ENCODE peak calls at places on chromosomes 4 and X, in five cellular contexts. One of them, this sample, is unnamed.

GRCh38 chrX:51336584-51336983 is 4.0 kb downstream of the NUDT10 start:
- DNase-seq in GM12878: no peak
- DNase-seq in HepG2: peak
- DNase-seq in K562: peak
- DNase-seq in WTC11: peak
- DNase-seq in this sample: peak

GRCh38 chr4:85491527-85491926 is 16.6 kb downstream of the ARHGAP24 start:
- DNase-seq in GM12878: no peak
- DNase-seq in HepG2: no peak
- DNase-seq in WTC11: no peak
- DNase-seq in K562: no peak
- DNase-seq in this sample: no peak

GRCh38 chr4:112557676-112558411 is 41.9 kb upstream of the NEUROG2 start:
- DNase-seq in HepG2: no peak
- DNase-seq in GM12878: no peak
- DNase-seq in WTC11: no peak
- DNase-seq in K562: no peak
- DNase-seq in this sample: no peak

GRCh38 chr4:105751718-105752299 is 43.2 kb downstream of the GSTCD start:
- DNase-seq in GM12878: no peak
- DNase-seq in HepG2: no peak
- DNase-seq in WTC11: no peak
- DNase-seq in K562: no peak
- DNase-seq in this sample: no peak

GRCh38 chr4:13866881-13867280 is 239.4 kb upstream of the BOD1L1 start:
- DNase-seq in K562: no peak
- DNase-seq in HepG2: no peak
- DNase-seq in WTC11: no peak
- DNase-seq in GM12878: no peak
- DNase-seq in this sample: no peak

GRCh38 chr4:155789391-155789790 is 30.6 kb downstream of the GUCY1B1 start:
- DNase-seq in WTC11: no peak
- DNase-seq in GM12878: no peak
- DNase-seq in HepG2: no peak
- DNase-seq in K562: no peak
- DNase-seq in this sample: no peak

GRCh38 chrX:9189286-9189685 is 155.4 kb upstream of the FAM9B start:
- DNase-seq in HepG2: no peak
- DNase-seq in K562: no peak
- DNase-seq in WTC11: no peak
- DNase-seq in GM12878: no peak
- DNase-seq in this sample: no peak

GRCh38 chrX:21319323-21319722 is 54.9 kb upstream of the CNKSR2 start:
- DNase-seq in HepG2: no peak
- DNase-seq in K562: no peak
- DNase-seq in GM12878: no peak
- DNase-seq in WTC11: no peak
- DNase-seq in this sample: no peak

GRCh38 chr4:138816883-138817282 is 198.7 kb upstream of the NOCT start:
- DNase-seq in K562: peak
- DNase-seq in GM12878: no peak
- DNase-seq in HepG2: no peak
- DNase-seq in WTC11: no peak
- DNase-seq in this sample: no peak

GRCh38 chrX:17590892-17591740 is 146.2 kb upstream of the SCML1 start:
- DNase-seq in HepG2: peak
- DNase-seq in GM12878: no peak
- DNase-seq in WTC11: peak
- DNase-seq in K562: peak
- DNase-seq in this sample: peak
- TF ChIP-seq ESRRA in HepG2: no peak
- TF ChIP-seq ESRRA in GM12878: no peak
- TF ChIP-seq ESRRA in WTC11: no peak
- TF ChIP-seq ESRRA in K562: no peak
- TF ChIP-seq ESRRA in this sample: no peak

GRCh38 chr4:93183589-93183988 is 645.0 kb upstream of the ATOH1 start:
- DNase-seq in GM12878: no peak
- DNase-seq in HepG2: no peak
- DNase-seq in WTC11: no peak
- DNase-seq in K562: no peak
- DNase-seq in this sample: no peak
- TF ChIP-seq ESRRA in GM12878: no peak
- TF ChIP-seq ESRRA in HepG2: no peak
- TF ChIP-seq ESRRA in WTC11: no peak
- TF ChIP-seq ESRRA in K562: no peak
- TF ChIP-seq ESRRA in this sample: no peak

DNA sequence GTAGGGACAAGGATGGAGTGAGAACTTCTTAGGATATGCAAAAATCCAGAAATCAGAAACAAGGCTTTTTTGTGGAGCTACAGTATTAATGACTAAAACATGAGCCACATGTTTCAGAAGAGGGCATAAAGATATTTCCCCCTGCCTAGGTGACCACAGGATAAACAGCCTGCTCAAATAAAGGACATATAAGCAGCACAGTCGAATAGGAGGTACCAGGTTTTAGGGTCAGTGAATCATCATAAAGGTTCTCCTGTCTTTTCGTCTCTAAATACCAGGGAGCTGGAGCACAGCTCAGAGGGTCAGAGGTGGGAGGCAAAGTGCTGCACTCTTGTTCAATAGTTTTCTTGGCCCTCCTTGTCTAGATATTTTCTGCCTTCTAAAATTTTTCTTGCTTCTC is 211.9 kb upstream of the HS3ST1 start:
- DNase-seq in GM12878: no peak
- DNase-seq in WTC11: no peak
- DNase-seq in K562: no peak
- DNase-seq in HepG2: no peak
- DNase-seq in this sample: no peak
- TF ChIP-seq ESRRA in GM12878: no peak
- TF ChIP-seq ESRRA in WTC11: no peak
- TF ChIP-seq ESRRA in K562: no peak
- TF ChIP-seq ESRRA in HepG2: no peak
- TF ChIP-seq ESRRA in this sample: no peak

GRCh38 chr4:140717313-140717712 is 38.9 kb downstream of the TBC1D9 start:
- DNase-seq in GM12878: no peak
- DNase-seq in K562: no peak
- DNase-seq in HepG2: no peak
- DNase-seq in WTC11: no peak
- DNase-seq in this sample: no peak
- TF ChIP-seq ESRRA in GM12878: no peak
- TF ChIP-seq ESRRA in K562: no peak
- TF ChIP-seq ESRRA in HepG2: no peak
- TF ChIP-seq ESRRA in WTC11: no peak
- TF ChIP-seq ESRRA in this sample: no peak

GRCh38 chr4:25949994-25950393 is 36.0 kb downstream of the SMIM20 start:
- DNase-seq in HepG2: no peak
- DNase-seq in WTC11: no peak
- DNase-seq in K562: no peak
- DNase-seq in GM12878: no peak
- DNase-seq in this sample: no peak

GRCh38 chr4:25949166-25949748 is 35.2 kb downstream of the SMIM20 start:
- DNase-seq in GM12878: no peak
- DNase-seq in K562: no peak
- DNase-seq in HepG2: peak
- DNase-seq in WTC11: peak
- DNase-seq in this sample: peak

GRCh38 chr4:25950476-25951389 is 36.7 kb downstream of the SMIM20 start:
- DNase-seq in HepG2: peak
- DNase-seq in WTC11: no peak
- DNase-seq in K562: no peak
- DNase-seq in GM12878: no peak
- DNase-seq in this sample: no peak

GRCh38 chr4:25951390-25951952 is 37.5 kb downstream of the SMIM20 start:
- DNase-seq in WTC11: no peak
- DNase-seq in HepG2: no peak
- DNase-seq in GM12878: no peak
- DNase-seq in K562: no peak
- DNase-seq in this sample: no peak

GRCh38 chr4:25948051-25948450 is 34.0 kb downstream of the SMIM20 start:
- DNase-seq in HepG2: no peak
- DNase-seq in K562: no peak
- DNase-seq in WTC11: no peak
- DNase-seq in GM12878: no peak
- DNase-seq in this sample: no peak
- TF ChIP-seq ESRRA in HepG2: no peak
- TF ChIP-seq ESRRA in K562: no peak
- TF ChIP-seq ESRRA in WTC11: no peak
- TF ChIP-seq ESRRA in GM12878: no peak
- TF ChIP-seq ESRRA in this sample: no peak

GRCh38 chrX:40085714-40086113 is 12.0 kb downstream of the BCOR start:
- DNase-seq in WTC11: no peak
- DNase-seq in GM12878: no peak
- DNase-seq in HepG2: no peak
- DNase-seq in K562: no peak
- DNase-seq in this sample: no peak

GRCh38 chrX:40083979-40084359 is 13.8 kb downstream of the BCOR start:
- DNase-seq in HepG2: no peak
- DNase-seq in K562: no peak
- DNase-seq in WTC11: no peak
- DNase-seq in GM12878: no peak
- DNase-seq in this sample: no peak

GRCh38 chrX:40084471-40084870 is 13.3 kb downstream of the BCOR start:
- DNase-seq in GM12878: no peak
- DNase-seq in WTC11: no peak
- DNase-seq in K562: no peak
- DNase-seq in HepG2: no peak
- DNase-seq in this sample: no peak

GRCh38 chrX:40086569-40087335 is 11.0 kb downstream of the BCOR start:
- DNase-seq in HepG2: no peak
- DNase-seq in WTC11: no peak
- DNase-seq in GM12878: no peak
- DNase-seq in K562: peak
- DNase-seq in this sample: no peak

GRCh38 chrX:40085086-40085551 is 12.6 kb downstream of the BCOR start:
- DNase-seq in GM12878: no peak
- DNase-seq in HepG2: no peak
- DNase-seq in K562: no peak
- DNase-seq in WTC11: no peak
- DNase-seq in this sample: no peak
- TF ChIP-seq ESRRA in GM12878: no peak
- TF ChIP-seq ESRRA in HepG2: no peak
- TF ChIP-seq ESRRA in K562: no peak
- TF ChIP-seq ESRRA in WTC11: no peak
- TF ChIP-seq ESRRA in this sample: no peak

GRCh38 chrX:139826065-139827044 is 106.5 kb downstream of the ATP11C start:
- DNase-seq in HepG2: no peak
- DNase-seq in GM12878: no peak
- DNase-seq in WTC11: no peak
- DNase-seq in K562: no peak
- DNase-seq in this sample: no peak
- TF ChIP-seq ESRRA in HepG2: no peak
- TF ChIP-seq ESRRA in GM12878: no peak
- TF ChIP-seq ESRRA in WTC11: no peak
- TF ChIP-seq ESRRA in K562: no peak
- TF ChIP-seq ESRRA in this sample: no peak

GRCh38 chr4:185165605-185166063 is 22.6 kb downstream of the SLC25A4 start:
- DNase-seq in GM12878: peak
- DNase-seq in K562: no peak
- DNase-seq in WTC11: no peak
- DNase-seq in HepG2: no peak
- DNase-seq in this sample: no peak
- TF ChIP-seq ESRRA in GM12878: no peak
- TF ChIP-seq ESRRA in K562: no peak
- TF ChIP-seq ESRRA in WTC11: no peak
- TF ChIP-seq ESRRA in HepG2: no peak
- TF ChIP-seq ESRRA in this sample: no peak